ENCODE peak calls at places on chromosomes 2 and 18, in eight cellular contexts. A is kidney tubule cell, G is NCI-H2081, Z is COLO829, R is CMK, Y is colonic mucosa, F is adipocyte, K is Calu3. S is an unnamed sample.
A peak's percentile ranks its signal among the peaks of the same experiment; 100 is the strongest.

GRCh38 chr2:135002836-135003235 is 44.4 kb downstream of the MAP3K19 start:
- DNase-seq in A (no peak), K (no peak), R (no peak), F (no peak), Y (no peak), G (no peak), Z (no peak), S (no peak)

GRCh38 chr2:131039908-131040660 is 53.2 kb downstream of the FAM168B start:
- DNase-seq in G (no peak), R (no peak), A (no peak), K (no peak), F (no peak), Z (no peak), Y (no peak), S (peak; percentile 34)

GRCh38 chr2:111162718-111163331 is 42.1 kb downstream of the BCL2L11 start:
- DNase-seq in F (no peak), R (peak; percentile 18), A (peak; percentile 45), K (no peak), Z (peak; percentile 30), Y (no peak), G (peak; percentile 35), S (no peak)

GRCh38 chr2:36695746-36696415 is 626 bp upstream of the VIT start:
- DNase-seq in A (no peak), Z (no peak), R (no peak), F (peak; percentile 79), K (no peak), G (no peak), Y (no peak), S (no peak)

GRCh38 chr2:96899084-96899735 is 29.3 kb upstream of the SEMA4C start:
- DNase-seq in K (no peak), F (no peak), Y (no peak), G (no peak), A (peak; percentile 90), R (no peak), Z (no peak), S (no peak)

GRCh38 chr2:129771606-129772598 is 207.6 kb upstream of the RAB6C start:
- DNase-seq in Y (no peak), F (no peak), R (no peak), A (no peak), G (no peak), Z (no peak), K (no peak), S (no peak)

GRCh38 chr2:36562973-36563532 is 34.9 kb downstream of the FEZ2 start:
- DNase-seq in A (peak; percentile 59), K (no peak), F (peak; percentile 87), G (no peak), Z (no peak), R (no peak), Y (no peak), S (no peak)

GRCh38 chr2:182186132-182186735 is 200.6 kb downstream of the PPP1R1C start:
- DNase-seq in A (peak; percentile 59), K (peak; percentile 26), G (peak; percentile 53), F (peak; percentile 86), Y (no peak), Z (peak; percentile 29), R (no peak), S (no peak)

GRCh38 chr18:79588636-79589481 is 90.7 kb upstream of the CTDP1 start:
- DNase-seq in Y (peak; percentile 58), Z (no peak), G (no peak), R (no peak), A (no peak), K (no peak), F (peak; percentile 85), S (peak; percentile 76)

GRCh38 chr2:234995332-234996007 is 43.7 kb downstream of the SH3BP4 start:
- DNase-seq in K (no peak), F (no peak), Y (peak; percentile 47), R (no peak), G (no peak), A (no peak), Z (no peak), S (no peak)

GRCh38 chr18:68417166-68417776 is 297.6 kb downstream of the TMX3 start:
- DNase-seq in R (no peak), F (peak; percentile 30), K (no peak), Z (no peak), G (no peak), A (no peak), Y (no peak), S (no peak)

GRCh38 chr2:69386376-69386775 is 651 bp downstream of the GFPT1 start:
- DNase-seq in R (no peak), Y (no peak), G (no peak), Z (no peak), K (no peak), F (peak; percentile 19), A (peak; percentile 17), S (no peak)

GRCh38 chr2:238127165-238128060 is 11.1 kb upstream of the KLHL30 start:
- DNase-seq in G (no peak), K (peak; percentile 57), F (no peak), Z (no peak), A (peak; percentile 55), R (no peak), Y (no peak), S (peak; percentile 65)

GRCh38 chr2:65231892-65232477 is 4.4 kb downstream of the ACTR2 start:
- DNase-seq in Z (no peak), K (no peak), A (no peak), F (peak; percentile 90), R (no peak), G (no peak), Y (no peak), S (no peak)

GRCh38 chr2:178478442-178479274 is at the start of gene FKBP7:
- DNase-seq in A (peak; percentile 82), R (peak; percentile 48), Z (peak; percentile 80), K (peak; percentile 85), F (peak; percentile 97), G (peak; percentile 86), Y (peak; percentile 90), S (peak; percentile 88)

GRCh38 chr18:76592981-76593381 is 97.9 kb upstream of the ZNF516 start:
- DNase-seq in K (no peak), F (peak; percentile 16), R (no peak), G (peak; percentile 26), Y (no peak), A (no peak), Z (no peak), S (no peak)

GRCh38 chr2:44053052-44053451 is 57.3 kb upstream of the LRPPRC start:
- DNase-seq in A (no peak), R (no peak), K (no peak), F (no peak), Z (no peak), Y (no peak), G (no peak), S (no peak)

GRCh38 chr18:69686861-69687260 is 260.8 kb downstream of the CD226 start:
- DNase-seq in Y (no peak), G (no peak), K (no peak), F (peak; percentile 68), Z (no peak), A (no peak), R (no peak), S (no peak)

GRCh38 chr18:62324917-62325805 is at the start of gene TNFRSF11A:
- DNase-seq in Z (peak; percentile 34), K (peak; percentile 88), G (peak; percentile 54), F (peak; percentile 33), Y (peak; percentile 80), A (peak; percentile 70), R (no peak), S (no peak)

S was measured in ureter.